ENCODE peak calls at places on chromosomes 12 and 14, in seven cellular contexts. K, X, Y, U, R, D and J are unnamed samples.

GRCh38 chr12:12636641-12637040 is 25.0 kb downstream of the CREBL2 start:
- DNase-seq in K (no peak), X (no peak), Y (no peak), R (no peak), U (peak), D (no peak), J (peak)

GRCh38 chr12:116055895-116056607 is 221.4 kb downstream of the MED13L start:
- DNase-seq in U (no peak), X (no peak), R (no peak), K (no peak), D (no peak), Y (no peak), J (no peak)

GRCh38 chr12:132635076-132635955 is 16.7 kb downstream of the P2RX2 start:
- DNase-seq in U (no peak), Y (no peak), K (no peak), R (no peak), X (no peak), D (no peak), J (no peak)

GRCh38 chr12:27303139-27304111 is 29.2 kb upstream of the BMAL2 start:
- DNase-seq in U (no peak), R (no peak), Y (no peak), D (no peak), K (no peak), X (no peak), J (no peak)

GRCh38 chr12:100801335-100801734 is 6.8 kb downstream of the ANO4 start:
- DNase-seq in Y (no peak), K (no peak), X (no peak), R (no peak), U (no peak), D (no peak), J (no peak)

GRCh38 chr12:5904969-5905368 is 40.1 kb downstream of the ANO2 start:
- DNase-seq in Y (no peak), D (no peak), K (no peak), X (no peak), R (no peak), U (no peak), J (no peak)

GRCh38 chr12:93156091-93156490 is 221.6 kb upstream of the NUDT4 start:
- DNase-seq in R (no peak), K (no peak), U (no peak), X (no peak), Y (no peak), D (no peak), J (no peak)

GRCh38 chr12:6312529-6313325 is 2.2 kb downstream of the PLEKHG6 start:
- DNase-seq in K (no peak), Y (no peak), U (peak), R (no peak), D (no peak), X (no peak), J (peak)

GRCh38 chr12:63103489-63104131 is 47.4 kb downstream of the AVPR1A start:
- DNase-seq in Y (peak), U (peak), K (no peak), R (peak), X (peak), D (peak), J (peak)

GRCh38 chr12:113903381-113903863 is 62.7 kb downstream of the RBM19 start:
- DNase-seq in Y (peak), U (no peak), K (no peak), X (peak), D (no peak), R (no peak), J (no peak)

GRCh38 chr12:124369901-124370378 is 75.0 kb downstream of the RFLNA start:
- DNase-seq in X (no peak), U (no peak), R (no peak), K (no peak), Y (no peak), D (no peak), J (no peak)

GRCh38 chr12:104712968-104713367 is 245.1 kb downstream of the SLC41A2 start:
- DNase-seq in X (no peak), Y (no peak), U (no peak), D (no peak), R (no peak), K (no peak), J (no peak)

GRCh38 chr12:34396861-34397590 is 374.7 kb downstream of the ALG10 start:
- DNase-seq in K (peak), R (peak), X (no peak), U (peak), D (no peak), Y (no peak), J (peak)

GRCh38 chr12:110345176-110345651 is 58.3 kb downstream of the ANAPC7 start:
- DNase-seq in X (no peak), R (no peak), U (no peak), D (peak), Y (peak), K (no peak), J (no peak)

GRCh38 chr12:52912711-52913423 is 8.0 kb upstream of the KRT8 start:
- DNase-seq in X (no peak), R (no peak), U (no peak), Y (no peak), D (no peak), K (no peak), J (no peak)

GRCh38 chr12:107586256-107586970 is 99.2 kb upstream of the PWP1 start:
- DNase-seq in Y (no peak), R (no peak), U (no peak), X (no peak), K (no peak), D (no peak), J (no peak)

GRCh38 chr14:101556131-101556530 is 5.2 kb upstream of the DIO3 start:
- DNase-seq in Y (no peak), R (no peak), X (no peak), D (no peak), K (no peak), U (no peak), J (no peak)

GRCh38 chr12:122895757-122896636 is at the start of gene VPS37B:
- DNase-seq in D (peak), K (peak), U (peak), X (peak), Y (peak), R (peak), J (peak)

GRCh38 chr12:105805730-105806390 is 332.9 kb downstream of the NUAK1 start:
- DNase-seq in X (no peak), R (no peak), K (no peak), Y (no peak), U (no peak), D (no peak), J (no peak)

GRCh38 chr14:80212025-80212402 is 710 bp upstream of the DIO2 start:
- DNase-seq in K (no peak), R (no peak), U (peak), X (peak), D (peak), Y (peak), J (peak)

GRCh38 chr12:51103977-51104376 is 20.6 kb upstream of the CSRNP2 start:
- DNase-seq in D (no peak), K (no peak), X (no peak), U (no peak), Y (no peak), R (no peak), J (no peak)

DNA sequence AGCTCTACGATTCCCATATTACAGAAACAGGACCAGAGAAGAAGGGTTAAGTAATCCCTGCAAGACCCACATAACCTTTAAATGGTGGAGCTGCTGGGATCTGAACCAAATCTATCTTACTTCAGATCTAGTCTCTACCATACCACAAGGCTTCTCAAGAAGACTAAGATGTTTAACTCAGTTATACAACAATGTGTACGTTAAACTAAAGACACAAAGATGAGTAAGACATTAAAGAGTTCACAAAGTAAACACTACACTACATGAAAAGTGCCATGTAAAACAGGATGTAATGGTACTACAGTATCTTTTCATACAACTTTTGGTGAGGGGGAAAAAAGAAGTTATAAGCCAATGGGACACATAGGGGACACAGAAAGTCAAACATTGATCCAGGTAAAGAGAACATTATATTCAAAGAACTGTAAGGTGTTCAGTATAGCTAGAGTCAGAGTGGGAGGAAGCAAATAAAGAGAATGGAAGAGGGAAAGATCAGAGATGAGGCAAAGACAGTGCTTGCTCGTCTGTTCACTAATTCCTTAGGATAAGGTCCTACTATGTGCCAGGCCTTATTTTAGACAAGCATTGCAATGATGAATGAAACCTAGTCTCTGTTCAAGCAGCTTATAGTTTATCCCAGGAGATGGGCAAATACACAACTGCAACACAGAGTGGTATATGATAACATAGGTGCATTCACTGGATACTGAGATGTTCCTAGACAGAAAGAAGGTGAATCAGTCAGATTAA is 7.7 kb downstream of the TMED10 start:
- DNase-seq in K (no peak), R (no peak), X (no peak), D (no peak), Y (no peak), U (no peak), J (no peak)
- TF ChIP-seq CTCF in K (no peak), R (no peak), X (no peak), D (no peak), Y (no peak), U (no peak), J (no peak)

GRCh38 chr14:104228221-104228620 is 89.8 kb downstream of the KIF26A start:
- DNase-seq in U (no peak), Y (no peak), R (no peak), X (no peak), K (no peak), D (no peak), J (no peak)

GRCh38 chr14:104227806-104228205 is 89.4 kb downstream of the KIF26A start:
- DNase-seq in K (no peak), R (no peak), D (peak), U (no peak), X (no peak), Y (no peak), J (no peak)

GRCh38 chr14:104228716-104229620 is 90.6 kb downstream of the KIF26A start:
- DNase-seq in U (no peak), Y (no peak), X (no peak), R (no peak), K (no peak), D (no peak), J (no peak)

GRCh38 chr14:104224516-104225281 is 86.3 kb downstream of the KIF26A start:
- DNase-seq in U (peak), X (no peak), D (peak), Y (no peak), R (peak), K (no peak), J (peak)

GRCh38 chr14:104226421-104227385 is 88.3 kb downstream of the KIF26A start:
- DNase-seq in K (no peak), R (no peak), X (no peak), Y (no peak), D (peak), U (no peak), J (no peak)
- TF ChIP-seq CTCF in K (no peak), R (no peak), X (no peak), Y (no peak), D (no peak), U (no peak), J (no peak)

DNA sequence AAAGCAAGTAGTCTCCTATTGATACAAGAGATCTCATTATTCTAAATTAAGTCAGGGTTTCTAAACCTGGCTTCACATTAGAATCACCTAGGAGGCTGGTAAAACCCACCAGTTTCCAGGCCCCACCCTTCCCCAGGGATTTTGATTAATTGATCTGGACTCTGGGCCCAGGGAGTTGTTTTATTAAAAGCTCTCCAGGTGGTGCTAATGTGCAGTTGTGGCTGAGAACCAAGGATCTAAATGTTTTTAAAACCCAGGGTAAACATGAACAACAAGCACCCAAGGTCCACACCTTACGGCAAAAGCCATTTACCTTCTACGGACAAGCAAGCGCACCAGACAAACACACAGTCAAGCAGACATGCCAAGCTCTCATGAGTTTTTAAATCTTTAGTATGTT is 73.9 kb downstream of the SLC2A13 start:
- DNase-seq in R (no peak), K (no peak), X (no peak), Y (no peak), D (no peak), U (no peak), J (no peak)
- TF ChIP-seq CTCF in R (no peak), K (no peak), X (no peak), Y (no peak), D (no peak), U (no peak), J (no peak)

GRCh38 chr12:89279499-89279898 is 72.8 kb downstream of the DUSP6 start:
- DNase-seq in D (no peak), K (no peak), R (no peak), X (no peak), U (no peak), Y (no peak), J (no peak)

GRCh38 chr12:89278862-89279261 is 73.4 kb downstream of the DUSP6 start:
- DNase-seq in Y (no peak), X (no peak), R (no peak), K (no peak), D (no peak), U (no peak), J (no peak)

GRCh38 chr12:89276860-89277259 is 75.4 kb downstream of the DUSP6 start:
- DNase-seq in R (no peak), D (no peak), Y (peak), X (peak), K (no peak), U (no peak), J (no peak)

GRCh38 chr12:89280833-89281533 is 71.3 kb downstream of the DUSP6 start:
- DNase-seq in U (no peak), R (no peak), D (peak), K (peak), X (peak), Y (peak), J (no peak)

DNA sequence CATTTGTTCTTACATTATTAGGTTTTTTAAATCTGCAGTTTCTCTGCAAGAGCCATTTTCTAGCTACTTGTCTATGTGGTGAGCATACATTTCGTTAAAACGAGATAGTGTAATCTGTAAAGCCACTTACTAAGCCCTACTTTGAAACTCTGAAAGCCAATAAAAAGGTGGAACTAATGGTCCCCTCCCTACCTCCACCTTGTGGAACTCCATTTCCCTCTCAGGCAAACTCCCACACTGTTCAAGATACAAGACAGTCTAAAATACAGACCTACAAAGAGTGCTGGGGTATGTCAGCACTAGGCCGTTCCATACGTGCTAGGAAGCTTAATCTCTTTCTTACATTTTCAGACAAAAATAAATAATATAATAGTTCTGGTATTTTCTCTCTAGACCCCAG is 74.1 kb downstream of the DUSP6 start:
- DNase-seq in X (no peak), D (peak), U (no peak), K (no peak), R (no peak), Y (no peak), J (no peak)
- TF ChIP-seq CTCF in X (no peak), D (no peak), U (no peak), K (no peak), R (no peak), Y (no peak), J (no peak)

DNA sequence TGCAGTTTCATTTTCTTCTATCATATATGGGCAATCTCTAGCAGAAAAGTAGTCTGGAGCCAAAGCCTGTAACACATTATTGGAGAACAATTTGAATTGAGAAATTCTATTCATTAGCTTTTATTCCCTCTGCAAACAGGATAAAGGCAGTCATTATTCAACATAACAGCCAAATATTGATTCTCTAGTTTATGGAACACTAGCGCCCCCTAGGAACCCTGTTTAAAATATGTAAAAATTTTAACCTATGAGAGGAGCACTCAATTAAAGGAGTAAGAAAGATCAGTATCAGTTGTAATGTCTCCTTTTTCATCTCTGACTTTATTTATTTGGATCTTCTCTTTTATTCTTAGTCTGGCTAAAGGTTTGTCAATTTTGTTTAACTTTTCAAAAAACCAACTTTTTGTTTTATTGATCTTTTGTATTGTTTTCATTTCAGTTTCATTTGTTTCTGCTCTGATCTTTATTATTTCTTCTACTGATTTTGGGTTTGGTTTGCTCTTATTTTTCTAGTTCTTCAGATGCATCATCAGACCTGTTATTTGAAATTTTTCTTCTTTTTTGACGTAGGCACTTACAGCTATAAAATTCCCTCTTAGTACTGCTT is 4.8 kb upstream of the LMNTD1 start:
- DNase-seq in U (peak), D (peak), K (no peak), Y (peak), X (peak), R (peak), J (peak)
- TF ChIP-seq CTCF in U (no peak), D (peak), K (peak), Y (peak), X (peak), R (peak), J (peak)

DNA sequence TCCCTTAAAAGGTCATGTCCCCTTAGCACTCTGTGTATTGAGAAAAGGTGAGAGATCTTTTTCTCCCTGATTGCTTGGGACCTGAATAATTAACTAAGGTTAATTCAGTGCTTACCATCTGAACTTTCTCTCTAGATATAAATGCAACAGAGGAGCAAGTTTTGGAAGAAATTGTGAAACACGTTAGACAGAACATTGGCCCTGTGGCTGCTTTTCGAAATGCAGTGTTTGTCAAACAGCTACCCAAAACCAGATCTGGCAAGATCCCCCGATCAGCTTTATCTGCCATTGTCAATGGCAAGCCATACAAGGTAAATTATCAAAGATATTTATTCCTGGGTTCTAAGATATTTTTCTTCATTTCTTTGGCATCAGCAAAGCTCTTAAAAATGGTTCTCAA is 175.5 kb downstream of the ACSS3 start:
- DNase-seq in U (no peak), K (no peak), Y (no peak), D (no peak), X (no peak), R (no peak), J (no peak)
- TF ChIP-seq CTCF in U (no peak), K (no peak), Y (no peak), D (no peak), X (no peak), R (no peak), J (no peak)

GRCh38 chr14:87888136-87888999 is 104.6 kb downstream of the GALC start:
- DNase-seq in D (peak), R (peak), Y (no peak), K (no peak), U (peak), X (peak), J (no peak)

GRCh38 chr14:87877877-87878276 is 115.1 kb downstream of the GALC start:
- DNase-seq in U (no peak), Y (no peak), K (no peak), X (no peak), R (no peak), D (no peak), J (no peak)

DNA sequence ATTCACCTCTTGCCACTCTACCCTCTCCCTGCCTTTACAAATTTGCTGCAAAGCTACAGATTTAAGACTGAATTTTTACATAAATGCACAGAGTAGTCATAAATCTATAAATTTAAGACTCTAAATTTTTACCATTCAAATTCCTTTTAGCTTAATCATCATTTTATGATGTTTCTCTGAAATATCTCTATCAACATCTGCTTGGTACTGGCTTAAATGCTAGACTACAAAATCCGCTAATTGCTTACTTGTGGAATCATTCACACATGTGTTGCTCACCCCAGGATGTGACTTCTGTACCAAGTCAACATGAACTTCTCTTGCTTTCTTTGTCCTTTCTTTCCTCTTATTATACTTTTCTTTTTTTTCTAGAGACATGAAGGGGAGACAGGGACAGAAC is 109.2 kb downstream of the GALC start:
- DNase-seq in D (no peak), X (no peak), R (no peak), K (no peak), U (no peak), Y (no peak), J (no peak)
- TF ChIP-seq CTCF in D (no peak), X (no peak), R (no peak), K (no peak), U (no peak), Y (no peak), J (no peak)

DNA sequence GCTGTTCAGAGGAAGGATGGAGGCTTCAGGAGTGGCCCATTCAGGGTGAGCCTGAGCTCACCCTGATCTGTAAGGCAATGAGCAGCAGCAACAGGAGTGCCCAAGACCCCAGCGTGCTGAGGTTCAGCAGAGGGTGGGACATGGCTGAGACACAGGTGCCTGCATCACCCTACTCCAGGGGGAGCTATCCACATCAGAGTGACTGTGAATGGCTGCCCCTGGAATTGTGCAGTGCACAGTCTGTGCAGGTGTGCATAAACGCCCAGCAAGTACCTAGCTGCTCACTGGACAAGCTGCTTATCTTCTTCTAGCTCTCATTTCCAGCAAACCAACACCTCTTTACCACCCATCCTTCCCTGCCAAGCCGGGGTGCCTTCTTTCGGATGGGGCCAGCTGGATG is 140.6 kb upstream of the PRMT8 start:
- DNase-seq in Y (no peak), X (no peak), R (no peak), U (no peak), D (no peak), K (no peak), J (no peak)
- TF ChIP-seq CTCF in Y (no peak), X (no peak), R (no peak), U (no peak), D (no peak), K (no peak), J (no peak)

GRCh38 chr12:98644433-98644711 is 216 bp downstream of the IKBIP start:
- DNase-seq in D (no peak), U (peak), Y (no peak), R (peak), X (no peak), K (no peak), J (peak)
- TF ChIP-seq CTCF in D (no peak), U (no peak), Y (no peak), R (no peak), X (peak), K (peak), J (no peak)